ENCODE peak calls at places on chromosome 21, in seven cellular contexts. A is activated T-helper 1 cell treated with anti-CD3 and anti-CD28 coated beads, Interleukin-12 subunit alpha, Interleukin-12 subunit beta, Interleukin-2, Interleukin-4 antibody, amounts not matched to agents 30 ng/mL and 10 ng/mL and 1 ng/mL, durations not matched to agents 14 hours and 24 hours and 36 hours; T is activated CD8-positive, alpha-beta T cell treated with anti-CD3 and anti-CD28 coated beads, Interleukin-2, amount 10 ng/mL, durations not matched to agents 7 days and 5 days; W is endothelial cell; O is fibroblast of the conjunctiva; Q is H54; M is SHP77 treated with DMSO at 0.1 percent for 48 hours. N is an unnamed sample.

GRCh38 chr21:36656138-36656537 is 42.8 kb upstream of the SIM2 start:
- DNase-seq in W (no peak), Q (no peak), O (no peak), A (no peak), T (no peak), M (no peak), N (no peak)

GRCh38 chr21:39094087-39094785 is 89.0 kb downstream of the PSMG1 start:
- DNase-seq in Q (no peak), M (no peak), A (no peak), O (no peak), T (no peak), W (no peak), N (no peak)

GRCh38 chr21:26169611-26170470 is 729 bp downstream of the APP start:
- DNase-seq in A (peak), Q (peak), M (no peak), W (peak), O (peak), T (peak), N (peak)

GRCh38 chr21:41750051-41750450 is 16.8 kb downstream of the RIPK4 start:
- DNase-seq in Q (peak), W (no peak), A (no peak), M (no peak), O (no peak), T (no peak), N (no peak)

GRCh38 chr21:41458121-41458520 is 32.1 kb downstream of the MX1 start:
- DNase-seq in A (no peak), Q (no peak), T (no peak), M (no peak), W (no peak), O (no peak), N (no peak)

GRCh38 chr21:37575536-37576083 is 209.0 kb downstream of the DYRK1A start:
- DNase-seq in Q (no peak), O (no peak), M (no peak), W (no peak), T (no peak), A (no peak), N (no peak)

GRCh38 chr21:35408401-35408800 is 359.3 kb upstream of the RUNX1 start:
- DNase-seq in O (no peak), T (no peak), W (no peak), M (no peak), Q (no peak), A (no peak), N (no peak)

GRCh38 chr21:44714905-44715304 is 3.5 kb upstream of the TSPEAR start:
- DNase-seq in M (no peak), A (no peak), T (no peak), W (no peak), O (no peak), Q (no peak), N (no peak)

GRCh38 chr21:42674351-42674940 is 21.0 kb downstream of the PDE9A start:
- DNase-seq in O (peak), Q (no peak), W (peak), T (no peak), M (peak), A (no peak), N (no peak)

GRCh38 chr21:26732442-26733221 is 112.6 kb downstream of the ADAMTS1 start:
- DNase-seq in A (no peak), M (no peak), Q (peak), O (peak), T (peak), W (peak), N (peak)

GRCh38 chr21:39602076-39602689 is 10.6 kb upstream of the B3GALT5 start:
- DNase-seq in W (no peak), M (no peak), O (no peak), T (no peak), A (no peak), Q (no peak), N (no peak)

GRCh38 chr21:41614456-41615010 is 106.6 kb upstream of the TMPRSS2 start:
- DNase-seq in O (no peak), Q (no peak), A (no peak), W (no peak), M (no peak), T (no peak), N (no peak)

GRCh38 chr21:44478801-44479167 is 23.5 kb downstream of the LRRC3 start:
- DNase-seq in T (no peak), A (no peak), M (no peak), O (no peak), Q (no peak), W (no peak), N (no peak)

GRCh38 chr21:21084179-21084578 is 86.0 kb downstream of the NCAM2 start:
- DNase-seq in M (no peak), T (no peak), W (no peak), O (no peak), Q (no peak), A (no peak), N (no peak)